ENCODE peak calls at places on chromosomes 13 and 19, in four cellular contexts. L is epithelial cell of proximal tubule, P is glutamatergic neuron, B is B cell. Q is an unnamed sample.

GRCh38 chr19:37537391-37537947 is 30.7 kb downstream of the ZNF793 start:
- DNase-seq in L (no peak), P (no peak), B (no peak), Q (no peak)

GRCh38 chr19:17001603-17002183 is 24.9 kb downstream of the CPAMD8 start:
- DNase-seq in L (no peak), P (no peak), B (peak), Q (no peak)

GRCh38 chr19:46759817-46760333 is 13.6 kb upstream of the STRN4 start:
- DNase-seq in L (no peak), P (no peak), B (no peak), Q (no peak)

GRCh38 chr19:30062331-30063183 is 120.5 kb downstream of the URI1 start:
- DNase-seq in L (no peak), P (no peak), B (no peak), Q (no peak)

GRCh38 chr19:42220751-42221097 is 612 bp downstream of the ZNF526 start:
- DNase-seq in L (no peak), P (no peak), B (no peak), Q (no peak)

GRCh38 chr19:33671211-33671610 is 49.5 kb downstream of the CHST8 start:
- DNase-seq in L (no peak), P (no peak), B (no peak), Q (no peak)

GRCh38 chr13:82647540-82647939 is 1234.7 kb downstream of the SLITRK1 start:
- DNase-seq in L (no peak), P (no peak), B (no peak), Q (no peak)

GRCh38 chr13:35838356-35838755 is 292.8 kb downstream of the DCLK1 start:
- DNase-seq in L (peak), P (no peak), B (no peak), Q (no peak)

GRCh38 chr19:2678043-2678671 is 24.3 kb downstream of the GNG7 start:
- DNase-seq in L (no peak), P (no peak), B (peak), Q (peak)

GRCh38 chr13:95153647-95154405 is 147.4 kb downstream of the ABCC4 start:
- DNase-seq in L (no peak), P (no peak), B (no peak), Q (no peak)

GRCh38 chr13:82772802-82773201 is 1109.5 kb downstream of the SLITRK1 start:
- DNase-seq in L (no peak), P (no peak), B (no peak), Q (no peak)

GRCh38 chr19:1167687-1168561 is 6.1 kb downstream of the SBNO2 start:
- DNase-seq in L (no peak), P (no peak), B (no peak), Q (no peak)

GRCh38 chr19:48400018-48400742 is 6.7 kb downstream of the GRIN2D start:
- DNase-seq in L (no peak), P (peak), B (no peak), Q (peak)

GRCh38 chr19:42175952-42176648 is 41.4 kb downstream of the DEDD2 start:
- DNase-seq in L (no peak), P (no peak), B (no peak), Q (no peak)

GRCh38 chr19:33134571-33135041 is 2.7 kb downstream of the WDR88 start:
- DNase-seq in L (no peak), P (no peak), B (no peak), Q (peak)

GRCh38 chr19:2424686-2425621 is 2.4 kb downstream of the TIMM13 start:
- DNase-seq in L (no peak), P (peak), B (no peak), Q (no peak)

GRCh38 chr13:102815788-102816187 is 16.9 kb downstream of the BIVM start:
- DNase-seq in L (no peak), P (no peak), B (no peak), Q (no peak)

GRCh38 chr13:37681295-37682032 is 82.9 kb upstream of the POSTN start:
- DNase-seq in L (no peak), P (no peak), B (no peak), Q (no peak)

GRCh38 chr13:80577951-80578670 is 237.2 kb upstream of the SPRY2 start:
- DNase-seq in L (no peak), P (peak), B (no peak), Q (no peak)

GRCh38 chr19:10553943-10554381 is 10.3 kb downstream of the ATG4D start:
- DNase-seq in L (no peak), P (no peak), B (peak), Q (peak)

GRCh38 chr13:79490846-79491245 is 9.9 kb downstream of the NDFIP2 start:
- DNase-seq in L (no peak), P (no peak), B (no peak), Q (no peak)

GRCh38 chr19:5691205-5691929 is 1.3 kb downstream of the RPL36 start:
- DNase-seq in L (no peak), P (no peak), B (no peak), Q (no peak)

GRCh38 chr19:17108453-17108784 is 32.8 kb downstream of the MYO9B start:
- DNase-seq in L (no peak), P (no peak), B (peak), Q (no peak)

GRCh38 chr13:113758651-113759524 is at the start of gene TMEM255B:
- DNase-seq in L (no peak), P (peak), B (peak), Q (peak)

GRCh38 chr13:91046715-91047327 is 300.7 kb upstream of the MIR17HG start:
- DNase-seq in L (no peak), P (no peak), B (no peak), Q (no peak)

GRCh38 chr19:53333071-53333465 is 481 bp upstream of the ZNF845 start:
- DNase-seq in L (no peak), P (peak), B (no peak), Q (no peak)

GRCh38 chr13:33322474-33322827 is 36.9 kb upstream of the STARD13 start:
- DNase-seq in L (no peak), P (no peak), B (no peak), Q (no peak)

GRCh38 chr19:4534836-4535658 is at the start of gene PLIN5:
- DNase-seq in L (no peak), P (peak), B (no peak), Q (peak)
- TF ChIP-seq CTCF in L (peak), P (no peak), B (no peak), Q (no peak)

DNA sequence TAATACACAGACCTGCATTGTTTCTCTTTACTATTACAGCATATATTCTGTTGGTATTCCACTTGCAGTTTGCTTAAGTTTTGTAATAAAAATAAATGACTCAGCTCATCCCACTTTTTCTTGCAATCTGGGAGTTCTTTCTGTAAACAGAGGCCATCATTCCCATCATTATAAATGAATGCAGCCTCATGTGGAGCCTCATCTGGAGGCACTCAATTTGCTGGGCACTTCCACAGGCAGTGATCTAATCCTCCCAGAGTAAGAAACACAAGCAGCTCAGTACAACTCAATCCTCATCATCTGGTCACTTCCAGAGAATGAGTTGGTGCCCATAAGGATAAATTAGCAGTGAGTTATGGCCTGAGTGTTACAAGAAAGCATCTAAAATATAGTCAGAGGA is 2801.9 kb downstream of the PCDH9 start:
- DNase-seq in L (no peak), P (no peak), B (no peak), Q (no peak)
- TF ChIP-seq CTCF in L (no peak), P (no peak), B (no peak), Q (no peak)

DNA sequence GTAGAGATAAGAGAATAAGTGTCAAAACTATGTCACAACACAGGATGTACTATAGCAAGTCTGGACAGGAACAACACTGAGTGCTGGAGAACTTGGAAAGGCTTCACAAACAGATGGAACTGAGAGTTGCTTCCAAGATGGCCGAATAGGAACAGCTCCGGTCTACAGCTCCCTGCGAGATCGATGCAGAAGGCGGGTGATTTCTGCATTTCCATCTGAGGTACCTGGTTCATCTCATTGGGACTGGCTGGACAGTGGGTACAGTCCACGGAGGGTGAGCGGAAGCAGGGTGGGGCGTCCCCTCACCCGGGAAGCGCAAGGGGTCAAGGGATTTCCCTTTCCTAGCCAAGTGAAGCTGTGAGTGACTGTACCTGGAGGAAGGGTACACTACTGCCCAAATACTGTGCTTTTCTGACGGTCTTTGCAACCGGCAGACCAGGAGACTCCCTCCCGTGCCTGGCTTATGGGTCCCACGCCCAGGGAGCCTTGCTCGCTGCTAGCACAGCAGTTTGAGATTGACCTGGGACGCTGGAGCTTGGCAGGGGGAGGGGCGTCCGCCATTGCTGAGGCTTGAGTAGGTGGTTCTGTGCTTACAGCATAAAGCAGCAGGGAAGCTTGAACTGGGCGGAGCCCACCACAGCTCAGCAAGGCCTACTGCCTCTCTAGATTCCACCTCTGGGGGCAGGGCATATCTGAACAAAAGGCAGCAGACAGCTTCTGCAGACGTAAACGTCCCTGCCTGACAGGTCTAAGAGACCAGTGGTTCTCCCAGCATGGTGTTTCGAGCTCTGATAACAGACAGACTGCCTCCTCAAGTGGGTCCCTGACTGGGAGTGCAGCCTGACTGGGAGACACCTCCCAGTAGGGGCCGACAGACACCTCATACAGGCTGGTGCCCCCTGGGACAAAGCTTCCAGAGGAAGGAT is 46.0 kb downstream of the USP12 start:
- DNase-seq in L (no peak), P (no peak), B (no peak), Q (no peak)
- TF ChIP-seq CTCF in L (no peak), P (no peak), B (no peak), Q (no peak)

GRCh38 chr19:34824686-34825085 is 51.7 kb upstream of the ZNF599 start:
- DNase-seq in L (no peak), P (no peak), B (no peak), Q (no peak)
- TF ChIP-seq CTCF in L (no peak), P (no peak), B (no peak), Q (no peak)

GRCh38 chr13:60733933-60734332 is 336.9 kb downstream of the TDRD3 start:
- DNase-seq in L (no peak), P (no peak), B (no peak), Q (no peak)
- TF ChIP-seq CTCF in L (no peak), P (no peak), B (no peak), Q (no peak)

DNA sequence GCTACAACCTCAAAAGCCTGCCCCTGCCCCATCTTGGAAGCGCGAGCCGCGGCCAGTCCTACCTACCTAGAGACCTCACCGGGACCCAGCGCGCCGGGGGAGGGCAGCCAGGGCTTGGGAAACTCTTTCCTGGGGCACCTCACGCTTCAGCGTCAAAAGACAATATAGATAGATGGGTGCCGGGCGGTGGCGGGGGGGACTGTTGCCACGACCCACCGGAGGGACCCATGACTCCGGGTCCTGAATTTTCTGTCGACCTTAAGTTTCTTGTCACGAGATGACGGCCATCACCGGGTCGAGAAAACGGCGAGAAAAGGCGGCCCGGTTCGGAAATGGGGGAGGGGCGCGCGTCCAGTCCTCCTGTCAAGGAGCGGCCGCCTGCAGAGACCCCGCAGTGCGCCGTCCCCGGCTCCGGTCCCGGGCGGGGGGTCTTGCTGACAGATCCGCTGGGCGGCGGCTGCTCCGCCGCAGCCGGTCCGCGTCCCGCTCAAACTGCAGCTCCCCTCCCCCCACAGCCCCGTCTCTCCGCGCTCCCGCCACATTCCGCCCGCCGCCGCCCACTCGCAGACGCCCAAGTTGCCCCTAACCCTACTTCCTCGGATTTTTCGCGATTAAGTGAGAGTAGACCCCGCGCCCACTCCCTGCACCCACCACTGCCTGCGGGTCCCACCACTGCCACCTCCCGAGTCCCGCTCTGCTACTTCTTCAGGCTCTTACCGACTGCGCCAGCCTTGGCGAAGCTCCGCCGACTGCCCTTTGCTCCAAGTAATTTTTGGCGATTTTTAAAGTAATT is 66.1 kb downstream of the KCNRG start:
- DNase-seq in L (no peak), P (peak), B (peak), Q (peak)
- TF ChIP-seq CTCF in L (peak), P (no peak), B (peak), Q (no peak)

GRCh38 chr13:24050292-24050711 is 110.2 kb upstream of the SPATA13 start:
- DNase-seq in L (no peak), P (no peak), B (no peak), Q (no peak)

GRCh38 chr13:24050796-24051715 is 109.5 kb upstream of the SPATA13 start:
- DNase-seq in L (no peak), P (no peak), B (no peak), Q (no peak)

GRCh38 chr13:24053505-24054251 is 106.8 kb upstream of the SPATA13 start:
- DNase-seq in L (no peak), P (peak), B (peak), Q (peak)

DNA sequence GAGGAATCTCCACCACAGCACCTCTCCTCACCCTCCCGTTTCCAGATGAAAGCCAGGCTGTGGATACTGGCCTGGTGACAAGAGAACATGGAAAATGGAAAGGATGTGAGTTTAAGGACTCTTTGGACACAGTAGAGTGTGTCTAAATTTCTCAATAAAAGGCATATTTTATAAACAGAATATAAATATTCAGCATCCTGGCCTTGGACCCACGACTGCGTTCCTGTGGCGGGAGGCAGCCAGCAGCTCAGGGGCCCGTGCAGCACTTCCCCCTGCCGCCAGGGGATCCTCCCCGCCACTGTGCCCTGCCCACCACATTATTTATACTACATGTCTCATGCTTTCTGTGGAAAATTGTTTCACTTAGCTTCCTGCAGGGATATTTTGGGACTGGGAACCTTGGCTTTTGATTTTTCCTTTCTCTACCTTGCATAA is 108.0 kb upstream of the SPATA13 start:
- DNase-seq in L (no peak), P (no peak), B (no peak), Q (no peak)
- TF ChIP-seq CTCF in L (no peak), P (no peak), B (no peak), Q (no peak)

GRCh38 chr19:45584332-45585157 is at the start of gene OPA3:
- DNase-seq in L (peak), P (peak), B (peak), Q (peak)
- TF ChIP-seq CTCF in L (no peak), P (peak), B (no peak), Q (peak)

GRCh38 chr19:43766755-43767043 is 11.9 kb upstream of the SMG9 start:
- DNase-seq in L (no peak), P (no peak), B (no peak), Q (no peak)
- TF ChIP-seq CTCF in L (no peak), P (peak), B (no peak), Q (no peak)

DNA sequence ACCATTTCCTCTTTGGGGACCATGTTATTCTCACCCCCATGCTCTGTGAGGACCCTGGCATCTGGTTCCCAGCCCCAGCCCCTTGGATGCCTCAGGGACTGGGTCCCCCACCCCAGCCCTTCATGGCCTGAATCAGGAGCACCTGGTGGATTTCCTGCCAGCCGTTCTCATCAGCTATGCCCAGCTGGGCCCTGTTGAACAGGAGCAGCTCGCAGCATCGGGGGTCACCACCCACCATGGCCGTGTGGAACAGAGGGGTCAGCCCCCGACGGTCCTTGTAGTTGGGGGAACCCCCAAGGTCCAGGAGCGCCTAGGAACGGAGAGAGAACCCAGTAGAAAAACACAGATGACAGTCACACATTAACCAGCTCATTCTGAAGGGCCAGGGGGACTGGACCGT is 7.8 kb downstream of the SHANK1 start:
- DNase-seq in L (no peak), P (no peak), B (no peak), Q (no peak)
- TF ChIP-seq CTCF in L (no peak), P (no peak), B (no peak), Q (no peak)

Q was measured in GM20000.